ENCODE peak calls at places on chromosomes 3 and 15, in six cellular contexts. P, S, K, A, T and D are unnamed samples.

GRCh38 chr15:70100495-70101331 is 3.0 kb upstream of the TLE3 start:
- DNase-seq in A (no peak), T (no peak), S (peak; percentile 85), P (peak; percentile 85), K (peak; percentile 91), D (no peak)

GRCh38 chr3:21893250-21893649 is 142.2 kb upstream of the ZNF385D start:
- DNase-seq in S (no peak), T (no peak), P (no peak), A (no peak), K (no peak), D (no peak)

GRCh38 chr3:120129718-120130117 is 35.5 kb upstream of the GSK3B start:
- DNase-seq in K (no peak), S (no peak), A (no peak), T (no peak), P (no peak), D (no peak)

GRCh38 chr15:71414778-71415177 is 299.5 kb downstream of the THSD4 start:
- DNase-seq in P (no peak), S (no peak), K (no peak), T (no peak), A (no peak), D (no peak)

GRCh38 chr15:43204016-43204901 is 16.6 kb downstream of the EPB42 start:
- DNase-seq in T (peak; percentile 39), A (peak; percentile 45), P (peak; percentile 56), S (no peak), K (peak; percentile 68), D (peak; percentile 51)

GRCh38 chr3:73449774-73450173 is 175.0 kb downstream of the PDZRN3 start:
- DNase-seq in A (no peak), K (no peak), P (no peak), T (no peak), S (no peak), D (no peak)

GRCh38 chr3:123148772-123149171 is 53.0 kb upstream of the SEC22A start:
- DNase-seq in T (no peak), S (no peak), A (no peak), P (no peak), K (peak; percentile 64), D (no peak)

GRCh38 chr3:57048728-57049127 is 11.7 kb upstream of the SPATA12 start:
- DNase-seq in A (no peak), P (no peak), K (no peak), T (no peak), S (no peak), D (no peak)

GRCh38 chr3:188656196-188656982 is 502.4 kb downstream of the LPP start:
- DNase-seq in S (no peak), T (no peak), K (no peak), P (no peak), A (no peak), D (peak; percentile 12)

GRCh38 chr15:80308002-80308401 is 56.0 kb upstream of the CTXND1 start:
- DNase-seq in P (no peak), K (no peak), A (no peak), S (no peak), T (no peak), D (no peak)

GRCh38 chr15:20345401-20345958 is 196.1 kb downstream of the GOLGA6L6 start:
- DNase-seq in K (peak; percentile 70), T (no peak), A (no peak), S (peak; percentile 69), P (no peak), D (no peak)

GRCh38 chr15:58221591-58222241 is 83.5 kb downstream of the AQP9 start:
- DNase-seq in A (peak; percentile 16), T (no peak), K (no peak), S (no peak), P (peak; percentile 46), D (no peak)

GRCh38 chr3:64174328-64174727 is 50.9 kb downstream of the PRICKLE2 start:
- DNase-seq in S (no peak), K (no peak), P (no peak), T (no peak), A (no peak), D (no peak)

DNA sequence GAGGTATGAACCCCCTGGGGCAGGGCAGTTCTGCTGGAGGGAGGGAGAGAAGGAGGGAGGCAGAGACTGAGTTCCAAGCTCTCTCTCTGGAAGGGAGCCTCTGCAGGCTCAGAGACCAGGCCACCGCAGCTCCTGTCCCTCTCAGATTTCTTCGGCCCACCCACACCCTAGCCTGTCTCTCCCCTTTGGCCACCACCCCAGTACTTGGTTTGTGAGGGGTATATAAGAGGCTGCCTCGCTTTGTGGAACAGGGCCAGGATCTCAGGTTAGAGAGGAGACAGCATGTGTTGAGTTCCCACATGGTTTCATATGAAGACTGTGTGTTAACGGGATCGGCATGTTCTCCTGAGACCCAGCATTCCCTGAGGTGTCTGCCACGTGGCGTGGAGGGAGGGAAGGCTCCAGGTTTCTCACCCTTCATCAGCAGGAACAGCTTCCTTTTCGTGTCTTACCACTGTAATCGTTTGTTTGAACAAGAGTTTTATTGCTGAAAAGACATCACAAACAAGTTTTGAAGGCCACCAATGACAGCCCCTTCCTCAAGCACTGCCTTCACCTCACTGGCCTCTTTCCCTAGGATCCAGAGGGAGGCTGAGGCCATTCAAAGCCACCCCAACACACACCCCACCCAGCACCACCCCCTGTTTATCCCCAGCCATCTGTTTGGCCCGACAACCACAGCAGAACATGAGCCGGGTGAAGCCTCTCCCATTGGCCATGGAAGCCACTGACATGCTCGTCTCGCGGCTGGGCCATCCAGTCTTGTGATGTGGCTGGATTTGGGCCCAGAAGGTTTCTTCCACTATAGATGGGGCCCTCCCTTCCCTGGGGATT is 9.8 kb downstream of the BHLHE40 start:
- DNase-seq in K (peak; percentile 92), A (peak; percentile 66), P (no peak), S (peak; percentile 82), T (no peak), D (no peak)
- TF ChIP-seq POLR2A in K (no peak), A (no peak), P (no peak), S (no peak), T (no peak), D (no peak)

GRCh38 chr15:74789741-74790079 is 7.8 kb downstream of the CSK start:
- DNase-seq in T (no peak), A (no peak), P (no peak), S (peak; percentile 61), K (no peak), D (no peak)

GRCh38 chr15:74791667-74792066 is 9.8 kb downstream of the CSK start:
- DNase-seq in S (no peak), P (no peak), K (no peak), T (no peak), A (no peak), D (no peak)

GRCh38 chr15:74791007-74791406 is 9.1 kb downstream of the CSK start:
- DNase-seq in P (no peak), K (no peak), S (no peak), A (no peak), T (no peak), D (no peak)

GRCh38 chr15:74789171-74789627 is 7.3 kb downstream of the CSK start:
- DNase-seq in K (no peak), S (peak; percentile 61), P (no peak), A (no peak), T (no peak), D (no peak)

DNA sequence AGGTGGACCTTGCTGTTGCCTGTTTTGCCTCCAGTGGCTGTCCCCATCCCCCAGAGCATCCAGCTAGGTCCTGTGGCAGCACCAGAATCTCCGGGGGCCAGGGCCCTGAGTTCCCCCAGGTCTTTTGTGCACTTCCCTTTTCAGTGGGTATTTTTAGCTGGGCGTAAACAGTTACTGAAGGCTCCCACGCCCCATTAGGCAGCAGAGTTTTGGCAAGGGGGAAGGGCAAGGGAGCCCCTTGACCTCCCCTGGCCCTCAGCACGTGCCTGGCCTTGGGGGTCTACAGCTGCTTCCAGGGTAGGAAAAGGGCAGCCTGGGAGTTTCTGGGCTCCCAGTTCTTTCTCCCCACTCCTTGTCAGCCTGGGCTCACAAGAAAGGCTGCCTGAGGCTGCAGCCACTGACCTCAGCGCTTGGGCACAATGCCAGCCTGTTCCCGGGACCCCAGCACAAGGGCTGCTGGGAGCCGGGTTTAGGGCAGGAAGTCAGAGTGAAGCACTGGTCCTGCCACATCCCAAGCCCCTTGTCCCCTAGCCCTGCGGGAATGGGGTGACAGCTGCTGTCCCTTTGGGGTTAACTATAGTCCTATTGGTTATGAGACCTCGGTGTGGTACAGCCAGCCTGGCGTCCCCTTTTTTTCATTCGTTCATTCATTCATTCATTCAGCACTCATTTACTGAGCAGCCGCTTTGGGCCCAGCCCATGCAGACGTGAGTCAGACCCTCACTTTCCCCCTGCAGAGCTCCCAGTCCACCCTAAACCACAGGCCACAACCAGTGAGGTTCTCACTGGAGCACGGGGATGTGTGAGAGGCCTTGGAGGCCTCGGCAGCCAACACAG is 8.4 kb downstream of the CSK start:
- DNase-seq in K (no peak), P (peak; percentile 94), A (peak; percentile 84), T (no peak), S (peak; percentile 82), D (peak; percentile 81)
- TF ChIP-seq POLR2A in K (no peak), P (no peak), A (no peak), T (no peak), S (no peak), D (no peak)

GRCh38 chr3:20480771-20481170 is 294.8 kb upstream of the SGO1 start:
- DNase-seq in P (no peak), S (no peak), T (no peak), A (no peak), K (no peak), D (no peak)
- TF ChIP-seq POLR2A in P (no peak), S (no peak), T (no peak), A (no peak), K (no peak), D (no peak)

GRCh38 chr3:48446425-48447193 is at the start of gene ATRIP:
- DNase-seq in K (peak; percentile 98), A (peak; percentile 91), T (peak; percentile 94), P (peak; percentile 94), S (peak; percentile 95), D (peak; percentile 84)
- TF ChIP-seq POLR2A in K (no peak), A (peak; percentile 98), T (peak; percentile 85), P (peak; percentile 98), S (peak; percentile 77), D (peak; percentile 96)